ENCODE peak calls at places on chromosomes 4 and X, in eight cellular contexts. One of them, this sample, is unnamed.

GRCh38 chr4:148207074-148207473 is 235.1 kb downstream of the NR3C2 start:
- DNase-seq in M059J: no peak
- DNase-seq in Right ventricle myocardium superior: no peak
- DNase-seq in caudate nucleus: no peak
- DNase-seq in midbrain: no peak
- DNase-seq in stimulated activated CD8-positive, alpha-beta memory T cell treated with anti-CD3 and anti-CD28 coated beads, Interleukin-7, amount 100 ng/mL, for 1 hour: no peak
- DNase-seq in iPS DF 6.9: no peak
- DNase-seq in activated naive CD4-positive, alpha-beta T cell: no peak
- DNase-seq in this sample: peak

GRCh38 chr4:139470997-139471665 is 17.2 kb downstream of the RAB33B start:
- DNase-seq in M059J: no peak
- DNase-seq in Right ventricle myocardium superior: no peak
- DNase-seq in caudate nucleus: no peak
- DNase-seq in midbrain: no peak
- DNase-seq in stimulated activated CD8-positive, alpha-beta memory T cell treated with anti-CD3 and anti-CD28 coated beads, Interleukin-7, amount 100 ng/mL, for 1 hour: no peak
- DNase-seq in iPS DF 6.9: no peak
- DNase-seq in activated naive CD4-positive, alpha-beta T cell: no peak
- DNase-seq in this sample: no peak

GRCh38 chrX:123424546-123424945 is 240.5 kb downstream of the GRIA3 start:
- DNase-seq in M059J: peak
- DNase-seq in Right ventricle myocardium superior: no peak
- DNase-seq in caudate nucleus: no peak
- DNase-seq in midbrain: no peak
- DNase-seq in stimulated activated CD8-positive, alpha-beta memory T cell treated with anti-CD3 and anti-CD28 coated beads, Interleukin-7, amount 100 ng/mL, for 1 hour: no peak
- DNase-seq in iPS DF 6.9: no peak
- DNase-seq in activated naive CD4-positive, alpha-beta T cell: no peak
- DNase-seq in this sample: peak

GRCh38 chr4:9927317-9928007 is 93.8 kb downstream of the SLC2A9 start:
- DNase-seq in M059J: no peak
- DNase-seq in Right ventricle myocardium superior: no peak
- DNase-seq in caudate nucleus: no peak
- DNase-seq in midbrain: no peak
- DNase-seq in stimulated activated CD8-positive, alpha-beta memory T cell treated with anti-CD3 and anti-CD28 coated beads, Interleukin-7, amount 100 ng/mL, for 1 hour: no peak
- DNase-seq in iPS DF 6.9: no peak
- DNase-seq in activated naive CD4-positive, alpha-beta T cell: no peak
- DNase-seq in this sample: no peak

GRCh38 chr4:175346381-175346780 is 428.2 kb downstream of the ADAM29 start:
- DNase-seq in M059J: peak
- DNase-seq in Right ventricle myocardium superior: no peak
- DNase-seq in caudate nucleus: no peak
- DNase-seq in midbrain: no peak
- DNase-seq in stimulated activated CD8-positive, alpha-beta memory T cell treated with anti-CD3 and anti-CD28 coated beads, Interleukin-7, amount 100 ng/mL, for 1 hour: no peak
- DNase-seq in iPS DF 6.9: no peak
- DNase-seq in activated naive CD4-positive, alpha-beta T cell: no peak
- DNase-seq in this sample: peak

GRCh38 chr4:128470492-128471053 is 183.0 kb upstream of the PGRMC2 start:
- DNase-seq in M059J: no peak
- DNase-seq in Right ventricle myocardium superior: no peak
- DNase-seq in caudate nucleus: no peak
- DNase-seq in midbrain: no peak
- DNase-seq in stimulated activated CD8-positive, alpha-beta memory T cell treated with anti-CD3 and anti-CD28 coated beads, Interleukin-7, amount 100 ng/mL, for 1 hour: no peak
- DNase-seq in iPS DF 6.9: no peak
- DNase-seq in activated naive CD4-positive, alpha-beta T cell: no peak
- DNase-seq in this sample: no peak

GRCh38 chrX:120560405-120560841 is 339 bp downstream of the CUL4B start:
- DNase-seq in M059J: no peak
- DNase-seq in Right ventricle myocardium superior: no peak
- DNase-seq in caudate nucleus: no peak
- DNase-seq in midbrain: peak
- DNase-seq in stimulated activated CD8-positive, alpha-beta memory T cell treated with anti-CD3 and anti-CD28 coated beads, Interleukin-7, amount 100 ng/mL, for 1 hour: no peak
- DNase-seq in iPS DF 6.9: no peak
- DNase-seq in activated naive CD4-positive, alpha-beta T cell: peak
- DNase-seq in this sample: no peak

GRCh38 chr4:164956766-164957643 is 20.5 kb downstream of the TRIM61 start:
- DNase-seq in M059J: peak
- DNase-seq in Right ventricle myocardium superior: peak
- DNase-seq in caudate nucleus: peak
- DNase-seq in midbrain: peak
- DNase-seq in stimulated activated CD8-positive, alpha-beta memory T cell treated with anti-CD3 and anti-CD28 coated beads, Interleukin-7, amount 100 ng/mL, for 1 hour: peak
- DNase-seq in iPS DF 6.9: no peak
- DNase-seq in activated naive CD4-positive, alpha-beta T cell: peak
- DNase-seq in this sample: peak

GRCh38 chr4:6125103-6125651 is 75.2 kb downstream of the JAKMIP1 start:
- DNase-seq in M059J: no peak
- DNase-seq in Right ventricle myocardium superior: no peak
- DNase-seq in caudate nucleus: no peak
- DNase-seq in midbrain: no peak
- DNase-seq in stimulated activated CD8-positive, alpha-beta memory T cell treated with anti-CD3 and anti-CD28 coated beads, Interleukin-7, amount 100 ng/mL, for 1 hour: no peak
- DNase-seq in iPS DF 6.9: no peak
- DNase-seq in activated naive CD4-positive, alpha-beta T cell: no peak
- DNase-seq in this sample: no peak

GRCh38 chrX:24479924-24480722 is 15.0 kb downstream of the PDK3 start:
- DNase-seq in M059J: no peak
- DNase-seq in Right ventricle myocardium superior: no peak
- DNase-seq in caudate nucleus: no peak
- DNase-seq in midbrain: no peak
- DNase-seq in stimulated activated CD8-positive, alpha-beta memory T cell treated with anti-CD3 and anti-CD28 coated beads, Interleukin-7, amount 100 ng/mL, for 1 hour: peak
- DNase-seq in iPS DF 6.9: no peak
- DNase-seq in activated naive CD4-positive, alpha-beta T cell: peak
- DNase-seq in this sample: peak

GRCh38 chr4:92047209-92047877 is 256.4 kb upstream of the GRID2 start:
- DNase-seq in M059J: peak
- DNase-seq in Right ventricle myocardium superior: no peak
- DNase-seq in caudate nucleus: no peak
- DNase-seq in midbrain: no peak
- DNase-seq in stimulated activated CD8-positive, alpha-beta memory T cell treated with anti-CD3 and anti-CD28 coated beads, Interleukin-7, amount 100 ng/mL, for 1 hour: no peak
- DNase-seq in iPS DF 6.9: no peak
- DNase-seq in activated naive CD4-positive, alpha-beta T cell: no peak
- DNase-seq in this sample: peak

GRCh38 chr4:77994194-77994721 is 62.9 kb upstream of the FRAS1 start:
- DNase-seq in M059J: peak
- DNase-seq in Right ventricle myocardium superior: no peak
- DNase-seq in caudate nucleus: no peak
- DNase-seq in midbrain: no peak
- DNase-seq in stimulated activated CD8-positive, alpha-beta memory T cell treated with anti-CD3 and anti-CD28 coated beads, Interleukin-7, amount 100 ng/mL, for 1 hour: no peak
- DNase-seq in iPS DF 6.9: peak
- DNase-seq in activated naive CD4-positive, alpha-beta T cell: no peak
- DNase-seq in this sample: peak

GRCh38 chrX:134803551-134804183 is 145.4 kb upstream of the PLAC1 start:
- DNase-seq in M059J: peak
- DNase-seq in Right ventricle myocardium superior: no peak
- DNase-seq in caudate nucleus: no peak
- DNase-seq in midbrain: no peak
- DNase-seq in stimulated activated CD8-positive, alpha-beta memory T cell treated with anti-CD3 and anti-CD28 coated beads, Interleukin-7, amount 100 ng/mL, for 1 hour: no peak
- DNase-seq in iPS DF 6.9: no peak
- DNase-seq in activated naive CD4-positive, alpha-beta T cell: no peak
- DNase-seq in this sample: no peak